ENCODE peak calls at places on chromosome 4, in four cellular contexts. One of them, this sample, is unnamed.

GRCh38 chr4:71195932-71196331 is 142.9 kb upstream of the SLC4A4 start:
- DNase-seq in MCF 10A: no peak
- DNase-seq in nucleus accumbens: no peak
- DNase-seq in cardiac muscle cell: peak
- DNase-seq in this sample: no peak

GRCh38 chr4:87058272-87059073 is 123.7 kb downstream of the AFF1 start:
- DNase-seq in MCF 10A: peak
- DNase-seq in cardiac muscle cell: no peak
- DNase-seq in nucleus accumbens: no peak
- DNase-seq in this sample: no peak

GRCh38 chr4:68123525-68123924 is 6.1 kb downstream of the TMPRSS11F start:
- DNase-seq in cardiac muscle cell: no peak
- DNase-seq in MCF 10A: no peak
- DNase-seq in nucleus accumbens: no peak
- DNase-seq in this sample: no peak

GRCh38 chr4:171846232-171846631 is 33.0 kb downstream of the GALNTL6 start:
- DNase-seq in MCF 10A: peak
- DNase-seq in cardiac muscle cell: peak
- DNase-seq in nucleus accumbens: no peak
- DNase-seq in this sample: no peak

GRCh38 chr4:80990851-80991250 is 39.7 kb upstream of the BMP3 start:
- DNase-seq in MCF 10A: no peak
- DNase-seq in cardiac muscle cell: no peak
- DNase-seq in nucleus accumbens: no peak
- DNase-seq in this sample: no peak

GRCh38 chr4:23754688-23755087 is 135.2 kb downstream of the PPARGC1A start:
- DNase-seq in nucleus accumbens: no peak
- DNase-seq in cardiac muscle cell: no peak
- DNase-seq in MCF 10A: no peak
- DNase-seq in this sample: no peak

GRCh38 chr4:31059753-31060522 is 339.8 kb downstream of the PCDH7 start:
- DNase-seq in nucleus accumbens: no peak
- DNase-seq in MCF 10A: peak
- DNase-seq in cardiac muscle cell: peak
- DNase-seq in this sample: no peak

GRCh38 chr4:159413252-159413941 is 310.5 kb downstream of the RAPGEF2 start:
- DNase-seq in MCF 10A: peak
- DNase-seq in cardiac muscle cell: peak
- DNase-seq in nucleus accumbens: no peak
- DNase-seq in this sample: no peak

GRCh38 chr4:20532871-20533870 is 167.1 kb upstream of the PACRGL start:
- DNase-seq in cardiac muscle cell: no peak
- DNase-seq in nucleus accumbens: no peak
- DNase-seq in MCF 10A: peak
- DNase-seq in this sample: no peak

GRCh38 chr4:94451669-94452475 is at the start of gene PDLIM5:
- DNase-seq in cardiac muscle cell: peak
- DNase-seq in nucleus accumbens: peak
- DNase-seq in MCF 10A: peak
- DNase-seq in this sample: peak

GRCh38 chr4:148069086-148070010 is 337.5 kb downstream of the ARHGAP10 start:
- DNase-seq in cardiac muscle cell: no peak
- DNase-seq in nucleus accumbens: no peak
- DNase-seq in MCF 10A: no peak
- DNase-seq in this sample: no peak

GRCh38 chr4:56026596-56026995 is 77.9 kb downstream of the CEP135 start:
- DNase-seq in MCF 10A: peak
- DNase-seq in nucleus accumbens: no peak
- DNase-seq in cardiac muscle cell: no peak
- DNase-seq in this sample: no peak

GRCh38 chr4:47705326-47705981 is 132.4 kb downstream of the CORIN start:
- DNase-seq in nucleus accumbens: no peak
- DNase-seq in MCF 10A: peak
- DNase-seq in cardiac muscle cell: peak
- DNase-seq in this sample: no peak